ENCODE peak calls at places on chromosomes 6 and 20, in six cellular contexts. G is SK-N-SH, Q is GM23338, T is neural progenitor cell, M is HCT116, L is hepatocyte. E is an unnamed sample.

GRCh38 chr20:9927224-9927623 is 88.3 kb upstream of the PAK5 start:
- DNase-seq in G (no peak), Q (no peak), T (no peak), M (no peak), L (no peak), E (peak; percentile 16)

GRCh38 chr20:58992911-58993310 is 11.9 kb downstream of the NELFCD start:
- DNase-seq in G (no peak), Q (no peak), T (no peak), M (no peak), L (no peak), E (no peak)

GRCh38 chr6:13803581-13803980 is 10.8 kb downstream of the MCUR1 start:
- DNase-seq in G (no peak), Q (no peak), T (no peak), M (no peak), L (no peak), E (peak; percentile 26)

GRCh38 chr6:83443516-83443915 is 12.7 kb upstream of the ME1 start:
- DNase-seq in G (no peak), Q (peak; percentile 9), T (no peak), M (no peak), L (no peak), E (no peak)

GRCh38 chr20:35773154-35773751 is 1.4 kb downstream of the PHF20 start:
- DNase-seq in G (no peak), Q (peak; percentile 23), T (peak; percentile 13), M (no peak), L (peak; percentile 48), E (peak; percentile 23)

GRCh38 chr20:62907377-62908317 is 18.7 kb downstream of the DIDO1 start:
- DNase-seq in G (peak; percentile 83), Q (peak; percentile 68), T (peak; percentile 63), M (no peak), L (no peak), E (peak; percentile 22)

GRCh38 chr6:25154034-25154596 is 125.1 kb upstream of the CARMIL1 start:
- DNase-seq in G (no peak), Q (no peak), T (no peak), M (no peak), L (no peak), E (no peak)

GRCh38 chr6:32774428-32774827 is 11.1 kb upstream of the HLA-DQB2 start:
- DNase-seq in G (no peak), Q (no peak), T (no peak), M (no peak), L (no peak), E (peak; percentile 28)

GRCh38 chr6:48426636-48427035 is 315.6 kb upstream of the PTCHD4 start:
- DNase-seq in G (no peak), Q (no peak), T (no peak), M (no peak), L (no peak), E (peak; percentile 68)

GRCh38 chr6:66949191-66949661 is 1242.2 kb upstream of the EYS start:
- DNase-seq in G (no peak), Q (no peak), T (no peak), M (no peak), L (no peak), E (no peak)

GRCh38 chr6:35139924-35140524 is 1.1 kb downstream of the TCP11 start:
- DNase-seq in G (peak; percentile 70), Q (peak; percentile 74), T (peak; percentile 74), M (peak; percentile 50), L (peak; percentile 78), E (peak; percentile 74)

GRCh38 chr6:159095561-159096095 is 50.8 kb upstream of the TAGAP start:
- DNase-seq in G (no peak), Q (no peak), T (no peak), M (no peak), L (no peak), E (no peak)

GRCh38 chr6:65229768-65230167 is 477.3 kb downstream of the EYS start:
- DNase-seq in G (no peak), Q (no peak), T (no peak), M (no peak), L (no peak), E (no peak)

GRCh38 chr6:163490826-163491577 is 76.5 kb downstream of the QKI start:
- DNase-seq in G (no peak), Q (peak; percentile 44), T (peak; percentile 8), M (no peak), L (peak; percentile 50), E (peak; percentile 22)

GRCh38 chr6:25993038-25993684 is 30.6 kb downstream of the TRIM38 start:
- DNase-seq in G (peak; percentile 11), Q (no peak), T (no peak), M (no peak), L (no peak), E (no peak)

GRCh38 chr20:57378646-57379262 is 12.4 kb upstream of the RBM38 start:
- DNase-seq in G (no peak), Q (no peak), T (no peak), M (no peak), L (no peak), E (no peak)

GRCh38 chr6:110002676-110003075 is 24.6 kb downstream of the GPR6 start:
- DNase-seq in G (no peak), Q (no peak), T (no peak), M (no peak), L (no peak), E (peak; percentile 2)

GRCh38 chr6:109999740-110000139 is 21.6 kb downstream of the GPR6 start:
- DNase-seq in G (no peak), Q (no peak), T (no peak), M (no peak), L (no peak), E (no peak)

DNA sequence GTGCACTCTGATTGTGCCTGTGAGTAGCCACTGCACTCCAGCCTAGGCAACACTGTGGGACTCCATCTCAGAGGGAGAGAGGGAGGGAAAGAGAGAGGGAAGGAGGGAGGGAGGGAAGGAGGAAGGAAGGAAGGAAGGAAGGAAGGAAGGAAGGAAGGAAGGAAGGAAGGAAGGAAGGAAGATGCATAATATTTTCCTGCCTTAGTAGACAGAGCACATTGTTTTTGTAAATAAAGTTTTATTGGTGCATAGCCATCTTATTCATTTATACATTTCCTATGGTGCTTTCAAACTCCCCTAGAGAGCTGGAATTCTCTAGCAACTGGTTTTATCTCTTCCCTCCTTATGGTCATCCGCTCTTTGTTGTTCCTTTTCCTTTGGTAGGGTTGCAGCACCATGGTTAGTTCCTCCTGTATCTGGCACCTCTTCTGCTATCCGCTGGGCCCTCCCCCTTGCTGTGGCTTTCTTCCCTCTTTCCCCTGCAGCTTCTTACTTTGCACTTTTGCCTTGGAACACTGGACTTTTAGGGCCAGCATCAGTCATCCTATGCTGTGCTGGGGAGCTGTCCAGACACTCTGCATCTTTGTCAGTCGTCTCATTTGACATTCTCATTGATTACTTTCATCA is 20.2 kb downstream of the GPR6 start:
- DNase-seq in G (no peak), Q (peak; percentile 13), T (peak; percentile 46), M (no peak), L (no peak), E (peak; percentile 8)
- TF ChIP-seq EZH2phosphoT487 in G (no peak), Q (no peak), T (no peak), M (no peak), L (no peak), E (no peak)

DNA sequence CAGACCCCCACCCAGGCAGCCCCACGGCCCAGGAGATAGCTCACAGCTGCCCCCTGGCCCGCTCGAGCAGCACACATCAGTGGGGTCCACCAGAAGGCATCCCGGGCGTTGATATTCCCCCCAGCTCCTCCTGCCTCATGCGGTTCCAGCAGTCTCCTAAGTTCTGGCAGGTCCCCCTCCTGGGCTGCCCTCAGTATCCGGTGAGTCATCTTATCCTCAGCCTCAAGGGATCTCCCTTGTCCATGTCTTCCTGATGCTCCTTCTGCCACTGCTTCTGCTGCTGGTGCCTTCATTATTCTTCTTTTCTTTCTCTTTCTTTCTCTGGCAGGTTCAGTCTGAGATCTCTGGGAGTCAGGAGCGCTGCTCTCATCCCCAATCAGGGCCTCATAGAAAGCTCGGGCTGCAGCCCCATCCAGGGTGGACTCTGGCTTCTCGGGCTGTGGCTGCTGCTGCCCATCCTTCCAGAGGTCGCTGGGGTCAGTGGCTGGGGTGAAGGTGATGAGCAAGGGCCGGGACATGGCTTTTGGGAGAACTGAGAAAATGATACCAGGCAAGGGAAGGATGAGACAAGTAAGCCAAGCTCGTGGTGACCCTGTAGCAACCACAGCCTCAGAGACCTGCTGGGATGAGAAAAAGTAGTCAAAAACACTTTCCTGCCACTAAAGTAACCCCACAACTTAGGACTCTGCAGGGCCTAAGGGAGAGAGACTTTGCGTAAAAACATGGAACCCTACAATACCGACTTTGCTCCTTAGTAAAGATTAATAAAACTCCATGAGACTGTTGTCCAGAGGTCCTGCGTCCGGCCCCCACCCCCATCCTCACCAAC is 622 bp downstream of the GPANK1 start:
- DNase-seq in G (no peak), Q (no peak), T (no peak), M (no peak), L (peak; percentile 44), E (peak; percentile 90)
- TF ChIP-seq EZH2phosphoT487 in G (no peak), Q (no peak), T (no peak), M (no peak), L (no peak), E (no peak)

DNA sequence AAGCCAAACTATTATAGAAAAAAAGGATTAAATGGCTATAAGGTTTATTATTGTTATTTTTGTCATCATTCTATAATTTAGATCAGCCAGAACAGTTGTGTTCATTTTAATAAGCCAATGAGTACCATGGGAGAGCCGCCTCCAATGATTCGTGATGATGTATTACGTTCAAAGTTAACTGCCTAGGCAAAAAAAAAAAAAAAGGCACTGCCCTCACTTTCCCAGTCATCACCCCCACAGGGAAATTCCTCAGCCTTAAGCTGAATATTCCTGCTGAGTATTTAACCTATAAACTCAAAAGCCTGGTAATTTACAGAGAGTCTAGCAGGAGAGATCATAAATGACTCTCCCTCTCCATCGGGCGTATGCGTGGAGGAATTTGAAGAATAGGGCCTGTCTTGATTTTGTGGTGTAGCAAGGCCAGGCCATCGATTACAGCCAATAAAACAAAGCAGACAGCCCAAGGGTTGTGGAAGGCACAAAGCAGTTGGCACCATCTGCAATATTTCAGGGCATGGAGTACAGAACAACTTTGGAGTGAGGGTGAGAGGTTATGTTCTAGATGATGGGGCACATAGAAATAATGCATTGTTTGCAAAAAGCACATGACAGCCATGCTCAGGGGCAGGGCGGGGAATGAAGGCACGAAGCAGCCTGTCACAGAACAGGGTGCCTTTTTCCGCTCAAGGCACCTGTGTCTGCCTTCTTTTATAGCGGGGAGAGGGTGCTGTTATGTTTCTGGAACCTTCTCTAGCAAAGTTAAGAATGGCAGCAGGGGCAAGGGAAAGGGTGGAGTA is 138.2 kb upstream of the DTNBP1 start:
- DNase-seq in G (no peak), Q (no peak), T (no peak), M (no peak), L (no peak), E (peak; percentile 59)
- TF ChIP-seq EZH2phosphoT487 in G (no peak), Q (no peak), T (no peak), M (no peak), L (no peak), E (no peak)

GRCh38 chr6:105181981-105182515 is 2.2 kb upstream of the POPDC3 start:
- DNase-seq in G (no peak), Q (no peak), T (no peak), M (no peak), L (no peak), E (no peak)

GRCh38 chr6:105178110-105178509 is 1.7 kb downstream of the POPDC3 start:
- DNase-seq in G (no peak), Q (no peak), T (no peak), M (no peak), L (no peak), E (peak; percentile 95)

GRCh38 chr6:105177521-105177920 is 2.3 kb downstream of the POPDC3 start:
- DNase-seq in G (no peak), Q (no peak), T (no peak), M (no peak), L (no peak), E (no peak)

GRCh38 chr6:105178636-105179035 is 1.2 kb downstream of the POPDC3 start:
- DNase-seq in G (no peak), Q (no peak), T (no peak), M (no peak), L (no peak), E (no peak)

GRCh38 chr6:105179244-105180065 is at the start of gene POPDC3:
- DNase-seq in G (peak; percentile 86), Q (peak; percentile 82), T (peak; percentile 78), M (no peak), L (peak; percentile 54), E (peak; percentile 69)
- TF ChIP-seq EZH2phosphoT487 in G (no peak), Q (no peak), T (no peak), M (no peak), L (no peak), E (no peak)